ENCODE peak calls at places on chromosome 13, in nine cellular contexts. V is GM12891, S is transverse colon, R is HCT116, Q is spleen, Z is sigmoid colon, T is HL-60, X is K562, J is esophagus muscularis mucosa. A is an unnamed sample.

GRCh38 chr13:26503826-26504594 is 53.5 kb upstream of the WASF3 start:
- DNase-seq in V (no peak), S (no peak), R (no peak), Q (no peak), Z (peak), T (no peak), X (no peak), J (no peak), A (no peak)

GRCh38 chr13:41178040-41178439 is 16.3 kb downstream of the KBTBD7 start:
- DNase-seq in V (no peak), S (no peak), R (no peak), Q (no peak), Z (no peak), T (peak), X (no peak), J (no peak), A (no peak)

GRCh38 chr13:44439615-44440014 is 66.0 kb downstream of the SERP2 start:
- DNase-seq in V (no peak), S (no peak), R (no peak), Q (no peak), Z (no peak), T (no peak), X (no peak), J (no peak), A (no peak)

GRCh38 chr13:87244256-87244870 is 426.8 kb upstream of the SLITRK5 start:
- DNase-seq in V (no peak), S (no peak), R (no peak), Q (no peak), Z (no peak), T (no peak), X (no peak), J (no peak), A (no peak)

GRCh38 chr13:99053636-99054233 is 75.9 kb upstream of the DOCK9 start:
- DNase-seq in V (no peak), S (no peak), R (no peak), Q (no peak), Z (no peak), T (no peak), X (peak), J (no peak), A (no peak)

GRCh38 chr13:51834581-51835158 is 10.3 kb downstream of the TMEM272 start:
- DNase-seq in V (no peak), S (no peak), R (no peak), Q (no peak), Z (no peak), T (no peak), X (no peak), J (no peak), A (no peak)

GRCh38 chr13:27034678-27035111 is 136.9 kb downstream of the USP12 start:
- DNase-seq in V (no peak), S (no peak), R (no peak), Q (no peak), Z (no peak), T (no peak), X (no peak), J (no peak), A (no peak)

GRCh38 chr13:44685641-44686040 is 109.5 kb upstream of the TSC22D1 start:
- DNase-seq in V (no peak), S (no peak), R (no peak), Q (no peak), Z (no peak), T (no peak), X (no peak), J (no peak), A (no peak)

GRCh38 chr13:43760257-43760656 is 26.5 kb downstream of the ENOX1 start:
- DNase-seq in V (no peak), S (no peak), R (no peak), Q (no peak), Z (no peak), T (no peak), X (no peak), J (no peak), A (no peak)

GRCh38 chr13:40438999-40439797 is 227.2 kb downstream of the FOXO1 start:
- DNase-seq in V (no peak), S (no peak), R (no peak), Q (no peak), Z (no peak), T (no peak), X (no peak), J (no peak), A (no peak)

GRCh38 chr13:23922005-23922932 is 25.0 kb upstream of the C1QTNF9B start:
- DNase-seq in V (no peak), S (no peak), R (no peak), Q (no peak), Z (no peak), T (no peak), X (no peak), J (no peak), A (no peak)

GRCh38 chr13:34416833-34417425 is 525.1 kb upstream of the NBEA start:
- DNase-seq in V (no peak), S (peak), R (no peak), Q (no peak), Z (peak), T (no peak), X (no peak), J (no peak), A (no peak)

GRCh38 chr13:24265453-24265852 is 43.9 kb upstream of the C1QTNF9 start:
- DNase-seq in V (no peak), S (no peak), R (no peak), Q (no peak), Z (no peak), T (no peak), X (no peak), J (no peak), A (no peak)

DNA sequence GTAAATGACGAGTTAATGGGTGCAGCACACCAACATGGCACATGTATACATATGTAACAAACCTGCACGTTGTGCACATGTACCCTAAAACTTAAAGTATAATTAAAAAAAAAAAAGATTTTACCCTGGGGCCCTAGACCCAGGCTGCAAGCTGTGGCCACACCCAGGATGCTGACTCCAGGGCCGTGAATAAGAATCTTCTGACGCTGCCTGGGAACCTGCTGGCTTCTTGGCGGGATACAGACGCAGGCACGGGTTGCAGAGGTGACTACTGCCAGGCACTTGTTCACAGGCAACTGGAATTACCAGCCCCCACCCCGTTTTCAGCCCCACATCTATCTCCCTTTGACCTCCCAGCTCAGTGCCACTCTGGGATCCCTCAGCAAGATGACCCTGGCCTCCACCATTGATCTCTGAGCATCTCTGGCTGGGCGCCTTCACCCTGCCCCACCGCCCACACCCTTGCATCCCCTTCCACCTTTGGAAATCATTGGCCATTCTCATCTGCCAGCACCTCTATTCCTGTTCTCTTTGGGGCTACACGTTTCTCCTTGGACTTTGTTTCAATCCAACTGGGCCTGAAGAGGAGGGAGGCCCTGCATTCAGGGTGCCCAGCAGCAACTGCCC is 21.1 kb upstream of the CFAP97D2 start:
- DNase-seq in V (no peak), S (no peak), R (no peak), Q (no peak), Z (no peak), T (no peak), X (no peak), J (no peak), A (no peak)
- TF ChIP-seq POLR2AphosphoS5 in V (no peak), S (no peak), R (no peak), Q (no peak), Z (no peak), T (no peak), X (no peak), J (no peak), A (no peak)

GRCh38 chr13:109784590-109785140 is 1.7 kb downstream of the IRS2 start:
- DNase-seq in V (no peak), S (peak), R (no peak), Q (peak), Z (peak), T (no peak), X (no peak), J (peak), A (no peak)
- TF ChIP-seq POLR2AphosphoS5 in V (no peak), S (peak), R (no peak), Q (no peak), Z (no peak), T (peak), X (no peak), J (no peak), A (no peak)

GRCh38 chr13:32428581-32429072 is 697 bp upstream of the N4BP2L1 start:
- DNase-seq in V (no peak), S (no peak), R (no peak), Q (no peak), Z (no peak), T (no peak), X (no peak), J (no peak), A (no peak)

GRCh38 chr13:32426981-32427851 is 714 bp downstream of the N4BP2L1 start:
- DNase-seq in V (no peak), S (peak), R (no peak), Q (peak), Z (peak), T (peak), X (no peak), J (peak), A (no peak)

GRCh38 chr13:32427852-32428580 is at the start of gene N4BP2L1:
- DNase-seq in V (peak), S (peak), R (no peak), Q (peak), Z (peak), T (peak), X (no peak), J (peak), A (no peak)

GRCh38 chr13:32425158-32425557 is 2.8 kb downstream of the N4BP2L1 start:
- DNase-seq in V (no peak), S (no peak), R (no peak), Q (peak), Z (no peak), T (no peak), X (no peak), J (no peak), A (no peak)

GRCh38 chr13:32426191-32426980 is 1.5 kb downstream of the N4BP2L1 start:
- DNase-seq in V (no peak), S (peak), R (no peak), Q (peak), Z (no peak), T (peak), X (no peak), J (no peak), A (no peak)
- TF ChIP-seq POLR2AphosphoS5 in V (peak), S (no peak), R (no peak), Q (no peak), Z (no peak), T (no peak), X (no peak), J (no peak), A (no peak)

DNA sequence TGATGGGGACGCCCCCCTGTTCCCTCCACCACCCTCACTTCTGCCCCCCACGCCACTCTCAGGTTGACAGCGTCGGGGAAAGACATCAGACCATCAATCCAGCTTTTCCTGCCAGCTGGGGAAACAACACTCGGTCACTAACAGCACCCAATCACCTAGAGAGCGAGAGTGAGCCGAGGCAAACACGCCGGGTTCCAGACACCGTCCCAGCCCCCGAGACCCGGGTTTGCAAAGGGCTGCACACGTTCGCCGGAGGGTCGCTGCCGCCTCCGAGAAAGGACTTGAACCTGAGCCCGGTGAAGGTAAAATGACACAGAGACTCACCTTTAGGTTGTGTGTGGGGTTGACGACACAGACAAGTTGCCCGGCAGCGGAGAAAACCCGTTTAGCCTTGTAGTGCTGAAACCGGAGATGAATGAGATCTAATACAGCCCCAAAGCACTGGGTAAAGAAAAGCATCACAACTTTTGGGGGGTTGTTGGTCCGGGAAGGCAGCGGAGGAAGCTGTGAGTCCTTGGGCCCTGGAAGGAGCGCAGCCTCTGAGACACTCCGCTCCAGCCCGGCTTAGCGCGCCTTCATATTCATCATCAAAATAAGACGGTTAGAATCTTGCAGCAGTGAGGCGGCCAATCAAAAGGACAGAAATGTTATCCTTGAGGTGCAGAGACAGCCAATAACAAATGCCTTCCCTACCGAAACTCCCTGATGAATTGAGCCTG is at the start of gene SIAH3:
- DNase-seq in V (no peak), S (no peak), R (no peak), Q (no peak), Z (no peak), T (no peak), X (no peak), J (no peak), A (no peak)
- TF ChIP-seq POLR2AphosphoS5 in V (no peak), S (no peak), R (no peak), Q (no peak), Z (no peak), T (no peak), X (no peak), J (no peak), A (no peak)